ENCODE peak calls at places on chromosomes 11 and 22, in seven cellular contexts. V is AG20443; I is progenitor cell of endocrine pancreas; Q is activated T-helper 1 cell treated with Interleukin-2 at 50 U/mL for 16 hours; J is EL; Y is activated naive CD8-positive, alpha-beta T cell treated with anti-CD3 and anti-CD28 coated beads, Interleukin-2, amount 50 U/mL, for 24 hours; D is SJCRH30. K is an unnamed sample.

GRCh38 chr11:68946416-68947090 is 34.2 kb downstream of the MRGPRD start:
- DNase-seq in I (no peak), D (no peak), Y (no peak), J (peak), V (peak), Q (no peak), K (no peak)

GRCh38 chr22:26547426-26547825 is 35.2 kb upstream of the TFIP11 start:
- DNase-seq in D (no peak), I (no peak), Y (peak), J (peak), V (no peak), Q (no peak), K (no peak)

GRCh38 chr11:60857378-60858232 is 1.9 kb upstream of the PTGDR2 start:
- DNase-seq in J (peak), Y (no peak), D (no peak), Q (no peak), V (no peak), I (no peak), K (no peak)

GRCh38 chr11:64879226-64879900 is 942 bp upstream of the EHD1 start:
- DNase-seq in I (no peak), J (no peak), Y (peak), D (no peak), V (no peak), Q (no peak), K (no peak)

GRCh38 chr11:17770048-17770652 is 35.6 kb downstream of the KCNC1 start:
- DNase-seq in D (peak), I (peak), Q (no peak), Y (peak), J (no peak), V (no peak), K (peak)

GRCh38 chr11:89491141-89491690 is at the start of gene NOX4:
- DNase-seq in J (peak), D (no peak), I (peak), Q (no peak), Y (no peak), V (peak), K (peak)

GRCh38 chr11:128530119-128531091 is 57.0 kb downstream of the ETS1 start:
- DNase-seq in V (peak), Q (no peak), I (no peak), D (no peak), J (peak), Y (no peak), K (no peak)

GRCh38 chr11:93727985-93728791 is 13.1 kb downstream of the TAF1D start:
- DNase-seq in I (no peak), Q (no peak), V (peak), J (no peak), D (no peak), Y (no peak), K (no peak)

GRCh38 chr11:57515332-57516060 is at the start of gene SLC43A1:
- DNase-seq in I (peak), Q (no peak), J (peak), D (peak), V (peak), Y (peak), K (peak)

GRCh38 chr22:31933816-31934482 is 10.4 kb upstream of the YWHAH start:
- DNase-seq in J (no peak), V (no peak), D (no peak), Y (no peak), I (no peak), Q (no peak), K (no peak)